ENCODE peak calls at places on chromosome 12, in four cellular contexts. F is HCT116, Y is spleen, T is vagina. X is an unnamed sample. For H3K27me3, the result is how much of the 10 kb centered on the place peaks cover.

GRCh38 chr12:2613674-2614073 is 181.1 kb upstream of the FKBP4 start:
- DNase-seq in F (peak), Y (no peak), T (peak), X (no peak)

GRCh38 chr12:1644113-1644512 is 15.1 kb downstream of the WNT5B start:
- DNase-seq in F (no peak), Y (no peak), T (no peak), X (no peak)

GRCh38 chr12:13582421-13582820 is 385.9 kb downstream of the EMP1 start:
- DNase-seq in F (no peak), Y (no peak), T (peak), X (no peak)

GRCh38 chr12:15407025-15407424 is 84.7 kb downstream of the PTPRO start:
- DNase-seq in F (no peak), Y (no peak), T (no peak), X (no peak)

GRCh38 chr12:3328081-3328480 is 162.9 kb upstream of the PRMT8 start:
- DNase-seq in F (no peak), Y (no peak), T (no peak), X (no peak)

GRCh38 chr12:19316420-19316819 is 122.9 kb upstream of the AEBP2 start:
- DNase-seq in F (no peak), Y (no peak), T (no peak), X (no peak)

GRCh38 chr12:53575502-53576264 is 50.5 kb downstream of the ATF7 start:
- DNase-seq in F (no peak), Y (no peak), T (no peak), X (peak)

GRCh38 chr12:103964805-103965204 is 867 bp upstream of the TDG start:
- DNase-seq in F (no peak), Y (no peak), T (no peak), X (no peak)

GRCh38 chr12:21627924-21628323 is 23.3 kb upstream of the GYS2 start:
- DNase-seq in F (no peak), Y (no peak), T (no peak), X (peak)

GRCh38 chr12:1126089-1126488 is 135.1 kb downstream of the ERC1 start:
- DNase-seq in F (no peak), Y (no peak), T (no peak), X (no peak)

GRCh38 chr12:13539051-13539450 is 342.5 kb downstream of the EMP1 start:
- DNase-seq in F (no peak), Y (no peak), T (no peak), X (no peak)

GRCh38 chr12:117027251-117028086 is 71.7 kb downstream of the TESC start:
- DNase-seq in F (no peak), Y (peak), T (no peak), X (no peak)

GRCh38 chr12:9782547-9783382 is 22.1 kb upstream of the CD69 start:
- DNase-seq in F (no peak), Y (no peak), T (no peak), X (no peak)

GRCh38 chr12:122199484-122200355 is 3.8 kb upstream of the B3GNT4 start:
- DNase-seq in F (no peak), Y (peak), T (no peak), X (no peak)

GRCh38 chr12:13033266-13033875 is 10.8 kb upstream of the FAM234B start:
- DNase-seq in F (no peak), Y (no peak), T (no peak), X (no peak)

GRCh38 chr12:67705394-67706370 is 57.1 kb downstream of the DYRK2 start:
- DNase-seq in F (no peak), Y (no peak), T (no peak), X (no peak)

GRCh38 chr12:93783827-93784226 is 106.7 kb downstream of the CRADD start:
- DNase-seq in F (no peak), Y (no peak), T (no peak), X (no peak)

GRCh38 chr12:26906704-26907103 is 31.1 kb downstream of the INTS13 start:
- DNase-seq in F (no peak), Y (no peak), T (no peak), X (peak)

GRCh38 chr12:103272949-103273348 is 222.8 kb downstream of the C12orf42 start:
- DNase-seq in F (no peak), Y (no peak), T (no peak), X (no peak)

GRCh38 chr12:54409267-54409666 is 9.8 kb downstream of the ITGA5 start:
- DNase-seq in F (no peak), Y (no peak), T (no peak), X (no peak)

GRCh38 chr12:132450391-132451171 is 39.4 kb upstream of the FBRSL1 start:
- DNase-seq in F (no peak), Y (peak), T (no peak), X (no peak)

GRCh38 chr12:83042441-83043215 is 355.9 kb downstream of the TMTC2 start:
- DNase-seq in F (no peak), Y (no peak), T (no peak), X (peak)

GRCh38 chr12:127558363-127558762 is 708.6 kb upstream of the TMEM132C start:
- DNase-seq in F (no peak), Y (no peak), T (no peak), X (no peak)

GRCh38 chr12:80941916-80942315 is 4.2 kb upstream of the LIN7A start:
- DNase-seq in F (no peak), Y (no peak), T (no peak), X (no peak)

GRCh38 chr12:100359822-100360221 is 2.9 kb downstream of the SLC17A8 start:
- DNase-seq in F (no peak), Y (no peak), T (no peak), X (no peak)

GRCh38 chr12:1003600-1004271 is 12.7 kb downstream of the ERC1 start:
- DNase-seq in F (no peak), Y (no peak), T (no peak), X (no peak)

GRCh38 chr12:116426391-116427136 is 132.6 kb upstream of the MAP1LC3B2 start:
- DNase-seq in F (peak), Y (no peak), T (peak), X (peak)

GRCh38 chr12:46261658-46262057 is 7.2 kb downstream of the SLC38A1 start:
- DNase-seq in F (no peak), Y (no peak), T (no peak), X (no peak)

GRCh38 chr12:68772714-68773113 is 26.7 kb downstream of the SLC35E3 start:
- DNase-seq in F (no peak), Y (no peak), T (no peak), X (no peak)
- H3K27ac ChIP-seq in F (no peak), Y (peak), T (no peak), X (no peak)

GRCh38 chr12:48296586-48297396 is 53.9 kb downstream of the ZNF641 start:
- DNase-seq in F (no peak), Y (peak), T (no peak), X (peak)
- TF ChIP-seq POLR2A in F (no peak), Y (no peak), T (no peak), X (peak)

GRCh38 chr12:131055093-131055465 is 101.4 kb downstream of the ADGRD1 start:
- DNase-seq in F (no peak), Y (no peak), T (no peak), X (no peak)
- H3K27me3 ChIP-seq in F (under half), Y (under half), T (under half), X (under half)

GRCh38 chr12:113861708-113862312 is 104.3 kb downstream of the RBM19 start:
- DNase-seq in F (no peak), Y (no peak), T (no peak), X (no peak)
- H3K27ac ChIP-seq in F (no peak), Y (no peak), T (no peak), X (no peak)

GRCh38 chr12:108735855-108736254 is 4.5 kb upstream of the CORO1C start:
- DNase-seq in F (no peak), Y (no peak), T (no peak), X (no peak)

GRCh38 chr12:108732489-108732888 is 1.2 kb upstream of the CORO1C start:
- DNase-seq in F (no peak), Y (no peak), T (no peak), X (no peak)

GRCh38 chr12:108731866-108732461 is 646 bp upstream of the CORO1C start:
- DNase-seq in F (peak), Y (peak), T (peak), X (peak)

GRCh38 chr12:108733132-108733531 is 1.8 kb upstream of the CORO1C start:
- DNase-seq in F (no peak), Y (peak), T (no peak), X (no peak)

GRCh38 chr12:108734200-108734906 is 3.0 kb upstream of the CORO1C start:
- DNase-seq in F (peak), Y (no peak), T (no peak), X (peak)
- TF ChIP-seq POLR2A in F (no peak), Y (no peak), T (no peak), X (no peak)

DNA sequence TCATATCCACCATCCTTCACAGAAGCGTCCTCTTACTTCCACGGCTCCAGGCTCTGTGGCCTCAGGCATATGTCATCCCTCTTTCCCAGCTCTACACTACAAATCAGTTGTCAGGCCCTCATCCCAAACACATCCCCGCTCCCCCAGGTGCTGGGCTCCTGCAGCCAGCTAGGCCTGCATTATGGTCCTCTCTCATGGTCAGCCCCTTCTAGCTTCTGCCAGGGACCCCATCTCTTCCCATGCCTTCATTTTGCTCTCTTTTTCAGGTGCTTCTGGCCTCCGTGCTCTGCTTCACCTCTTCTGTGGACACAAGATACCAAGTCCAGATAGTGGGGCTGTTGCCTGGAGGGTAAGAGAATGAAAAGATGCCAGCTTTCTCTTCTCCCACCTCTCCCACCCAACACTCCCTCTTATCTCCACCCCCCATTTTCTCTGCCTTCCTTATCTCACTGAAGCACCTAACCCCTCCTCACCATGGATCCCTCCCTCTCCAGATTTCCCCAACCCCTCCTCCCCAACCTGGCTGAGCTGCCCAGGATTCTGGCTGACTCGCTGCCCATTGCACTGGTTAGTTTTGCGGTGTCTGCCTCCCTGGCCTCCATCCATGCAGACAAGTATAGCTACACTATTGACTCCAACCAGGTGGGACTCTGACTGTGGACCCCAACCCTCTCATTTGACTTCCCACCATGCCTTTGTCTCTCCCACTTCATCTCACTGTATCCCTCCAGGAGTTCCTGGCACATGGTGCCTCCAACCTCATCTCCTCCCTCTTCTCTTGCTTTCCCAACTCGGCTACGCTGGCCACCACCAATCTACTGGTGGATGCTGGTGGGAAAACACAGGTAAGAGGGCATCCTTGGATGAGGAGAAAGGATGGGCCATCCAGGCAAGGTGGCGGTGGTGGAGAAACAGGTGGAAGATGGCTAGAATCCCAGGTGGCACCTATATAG is 10.4 kb downstream of the B4GALNT1 start:
- DNase-seq in F (no peak), Y (no peak), T (no peak), X (no peak)
- H3K27me3 ChIP-seq in F (under half), Y (half or more), T (under half), X (under half)

DNA sequence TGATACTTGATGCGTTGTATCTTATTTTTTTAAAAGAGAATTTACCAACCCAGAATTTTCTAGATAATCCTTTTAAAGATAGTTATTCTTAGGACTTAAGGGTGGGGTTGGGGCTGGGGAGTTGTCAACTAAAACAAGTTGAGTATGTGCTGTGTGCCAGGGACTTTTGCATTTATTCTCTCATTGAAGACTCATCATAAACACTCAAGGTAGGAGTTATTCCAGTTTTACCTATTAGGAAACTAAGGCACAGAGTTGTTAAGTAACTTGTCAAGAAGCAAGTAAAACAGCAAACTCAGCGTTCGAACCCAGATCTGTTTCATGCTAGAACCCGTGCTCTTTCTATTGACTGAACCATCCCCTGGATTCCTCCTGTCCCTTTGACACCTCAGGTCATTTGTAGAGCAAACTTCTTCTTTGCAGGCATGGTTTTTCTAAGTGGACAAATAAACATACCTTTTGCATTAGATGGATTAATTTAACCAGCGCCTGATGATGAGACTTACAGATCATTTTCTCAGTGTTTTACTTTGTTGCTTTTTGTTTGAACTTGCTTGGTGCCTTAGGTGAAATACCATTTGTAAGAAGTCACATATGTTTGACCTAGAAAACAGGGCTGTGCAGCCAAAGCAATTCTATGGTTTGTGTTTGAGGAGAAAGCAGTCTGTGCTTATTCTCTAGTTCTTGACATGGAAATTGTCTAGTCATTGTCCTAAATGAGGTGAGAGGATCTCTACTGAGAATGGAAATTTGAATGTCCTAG is 110.9 kb downstream of the DIP2B start:
- DNase-seq in F (no peak), Y (no peak), T (no peak), X (no peak)
- H3K27ac ChIP-seq in F (no peak), Y (no peak), T (no peak), X (no peak)

GRCh38 chr12:6461401-6462233 is 8.9 kb downstream of the VAMP1 start:
- DNase-seq in F (no peak), Y (peak), T (no peak), X (peak)
- TF ChIP-seq POLR2A in F (no peak), Y (peak), T (no peak), X (no peak)

GRCh38 chr12:130778776-130779175 is 60.3 kb downstream of the STX2 start:
- DNase-seq in F (no peak), Y (no peak), T (no peak), X (no peak)
- H3K27me3 ChIP-seq in F (under half), Y (under half), T (under half), X (under half)

X was measured in body of pancreas.